ENCODE peak calls at places on chromosome 6, in six cellular contexts. B, L, M, Z, T and Y are unnamed samples.

GRCh38 chr6:158607411-158608170 is 37.0 kb downstream of the DYNLT1 start:
- DNase-seq in T (no peak), L (no peak), B (no peak), M (peak; percentile 29), Z (no peak), Y (no peak)

GRCh38 chr6:33392168-33392947 is 735 bp downstream of the KIFC1 start:
- DNase-seq in Z (no peak), B (peak; percentile 28), L (no peak), T (no peak), M (no peak), Y (no peak)

GRCh38 chr6:107585815-107586435 is 96.0 kb downstream of the SOBP start:
- DNase-seq in Z (no peak), T (no peak), M (no peak), L (peak; percentile 34), B (no peak), Y (no peak)

GRCh38 chr6:48957781-48958180 is 505.3 kb downstream of the MMUT start:
- DNase-seq in L (no peak), M (peak; percentile 7), B (no peak), T (no peak), Z (no peak), Y (no peak)

GRCh38 chr6:130223508-130223907 is 757 bp upstream of the SAMD3 start:
- DNase-seq in Z (peak; percentile 54), M (peak; percentile 23), B (no peak), L (no peak), T (no peak), Y (no peak)

GRCh38 chr6:28606424-28607391 is 81.0 kb downstream of the GPX5 start:
- DNase-seq in L (peak; percentile 90), Z (peak; percentile 55), B (peak; percentile 86), M (peak; percentile 81), T (no peak), Y (no peak)

GRCh38 chr6:133184798-133185380 is 56.3 kb upstream of the EYA4 start:
- DNase-seq in T (no peak), M (peak; percentile 17), L (no peak), B (peak; percentile 29), Z (no peak), Y (no peak)

GRCh38 chr6:154301086-154301625 is 55.4 kb downstream of the IPCEF1 start:
- DNase-seq in B (no peak), M (peak; percentile 67), L (no peak), T (no peak), Z (no peak), Y (no peak)

GRCh38 chr6:148304976-148305375 is 37.7 kb upstream of the SASH1 start:
- DNase-seq in L (no peak), M (peak; percentile 61), T (no peak), B (peak; percentile 36), Z (no peak), Y (no peak)

GRCh38 chr6:11362481-11363018 is 130.1 kb upstream of the NEDD9 start:
- DNase-seq in B (no peak), L (no peak), Z (no peak), M (no peak), T (no peak), Y (no peak)

GRCh38 chr6:42281016-42281533 is 63.4 kb upstream of the MRPS10 start:
- DNase-seq in L (no peak), T (no peak), Z (no peak), M (no peak), B (no peak), Y (no peak)